ENCODE peak calls at places on chromosomes 13 and 19, in nine cellular contexts. One of them, this sample, is unnamed. For H3K4me1, the result is how much of the 10 kb centered on the place peaks cover.

GRCh38 chr13:87777395-87777794 is 106.2 kb downstream of the SLITRK5 start:
- DNase-seq in thyroid gland: no peak
- DNase-seq in SK-N-SH: no peak
- DNase-seq in OCI-LY7: peak
- DNase-seq in transverse colon: no peak
- DNase-seq in mucosa of descending colon: no peak
- DNase-seq in iPS DF 6.9: peak
- DNase-seq in left lung: no peak
- DNase-seq in GM23338: peak
- DNase-seq in this sample: no peak

GRCh38 chr19:17863520-17864182 is 3.9 kb downstream of the RPL18A start:
- DNase-seq in left lung: no peak
- DNase-seq in SK-N-SH: peak
- DNase-seq in mucosa of descending colon: no peak
- DNase-seq in thyroid gland: peak
- DNase-seq in transverse colon: no peak
- DNase-seq in OCI-LY7: no peak
- DNase-seq in iPS DF 6.9: no peak
- DNase-seq in GM23338: no peak
- DNase-seq in this sample: no peak

GRCh38 chr13:46114599-46114998 is 9.8 kb upstream of the CPB2 start:
- DNase-seq in thyroid gland: no peak
- DNase-seq in GM23338: no peak
- DNase-seq in transverse colon: no peak
- DNase-seq in SK-N-SH: no peak
- DNase-seq in left lung: no peak
- DNase-seq in mucosa of descending colon: no peak
- DNase-seq in OCI-LY7: no peak
- DNase-seq in iPS DF 6.9: no peak
- DNase-seq in this sample: no peak

GRCh38 chr19:6811906-6812305 is 39.4 kb downstream of the VAV1 start:
- DNase-seq in OCI-LY7: peak
- DNase-seq in mucosa of descending colon: no peak
- DNase-seq in transverse colon: no peak
- DNase-seq in GM23338: peak
- DNase-seq in iPS DF 6.9: no peak
- DNase-seq in SK-N-SH: peak
- DNase-seq in left lung: no peak
- DNase-seq in thyroid gland: no peak
- DNase-seq in this sample: no peak

GRCh38 chr13:41039746-41040145 is 20.6 kb upstream of the ELF1 start:
- DNase-seq in mucosa of descending colon: no peak
- DNase-seq in SK-N-SH: no peak
- DNase-seq in transverse colon: no peak
- DNase-seq in GM23338: no peak
- DNase-seq in left lung: no peak
- DNase-seq in iPS DF 6.9: no peak
- DNase-seq in thyroid gland: no peak
- DNase-seq in OCI-LY7: no peak
- DNase-seq in this sample: no peak

GRCh38 chr19:52120286-52120685 is 19.5 kb downstream of the ZNF616 start:
- DNase-seq in SK-N-SH: no peak
- DNase-seq in iPS DF 6.9: no peak
- DNase-seq in left lung: no peak
- DNase-seq in transverse colon: no peak
- DNase-seq in GM23338: no peak
- DNase-seq in thyroid gland: no peak
- DNase-seq in OCI-LY7: no peak
- DNase-seq in mucosa of descending colon: no peak
- DNase-seq in this sample: no peak

GRCh38 chr19:8609210-8610040 is 1.1 kb downstream of the ADAMTS10 start:
- DNase-seq in iPS DF 6.9: no peak
- DNase-seq in thyroid gland: peak
- DNase-seq in OCI-LY7: no peak
- DNase-seq in left lung: peak
- DNase-seq in SK-N-SH: peak
- DNase-seq in mucosa of descending colon: peak
- DNase-seq in GM23338: peak
- DNase-seq in transverse colon: peak
- DNase-seq in this sample: no peak

GRCh38 chr19:37342753-37343152 is 28.1 kb upstream of the ZNF527 start:
- DNase-seq in left lung: no peak
- DNase-seq in thyroid gland: no peak
- DNase-seq in transverse colon: no peak
- DNase-seq in iPS DF 6.9: no peak
- DNase-seq in OCI-LY7: no peak
- DNase-seq in mucosa of descending colon: no peak
- DNase-seq in SK-N-SH: no peak
- DNase-seq in GM23338: no peak
- DNase-seq in this sample: no peak

GRCh38 chr13:98892821-98893220 is 85.0 kb downstream of the DOCK9 start:
- DNase-seq in mucosa of descending colon: no peak
- DNase-seq in GM23338: peak
- DNase-seq in transverse colon: no peak
- DNase-seq in left lung: no peak
- DNase-seq in OCI-LY7: peak
- DNase-seq in thyroid gland: no peak
- DNase-seq in SK-N-SH: no peak
- DNase-seq in iPS DF 6.9: no peak
- DNase-seq in this sample: no peak

GRCh38 chr13:48571121-48571901 is 38.4 kb upstream of the RCBTB2 start:
- DNase-seq in GM23338: no peak
- DNase-seq in iPS DF 6.9: no peak
- DNase-seq in thyroid gland: peak
- DNase-seq in left lung: no peak
- DNase-seq in OCI-LY7: peak
- DNase-seq in transverse colon: no peak
- DNase-seq in mucosa of descending colon: no peak
- DNase-seq in SK-N-SH: no peak
- DNase-seq in this sample: no peak

GRCh38 chr13:101170306-101170705 is 246.0 kb downstream of the NALCN start:
- DNase-seq in transverse colon: no peak
- DNase-seq in mucosa of descending colon: no peak
- DNase-seq in left lung: no peak
- DNase-seq in GM23338: no peak
- DNase-seq in OCI-LY7: no peak
- DNase-seq in iPS DF 6.9: no peak
- DNase-seq in SK-N-SH: no peak
- DNase-seq in thyroid gland: no peak
- DNase-seq in this sample: no peak

GRCh38 chr13:101487046-101487830 is 34.8 kb downstream of the ITGBL1 start:
- DNase-seq in mucosa of descending colon: no peak
- DNase-seq in SK-N-SH: no peak
- DNase-seq in transverse colon: no peak
- DNase-seq in thyroid gland: no peak
- DNase-seq in OCI-LY7: no peak
- DNase-seq in left lung: no peak
- DNase-seq in iPS DF 6.9: no peak
- DNase-seq in GM23338: no peak
- DNase-seq in this sample: no peak

GRCh38 chr19:56637976-56638555 is 4.9 kb upstream of the SMIM17 start:
- DNase-seq in GM23338: peak
- DNase-seq in thyroid gland: peak
- DNase-seq in left lung: no peak
- DNase-seq in transverse colon: no peak
- DNase-seq in OCI-LY7: peak
- DNase-seq in mucosa of descending colon: peak
- DNase-seq in iPS DF 6.9: peak
- DNase-seq in SK-N-SH: no peak
- DNase-seq in this sample: peak

GRCh38 chr13:75512253-75512652 is 25.4 kb downstream of the COMMD6 start:
- DNase-seq in iPS DF 6.9: no peak
- DNase-seq in mucosa of descending colon: no peak
- DNase-seq in thyroid gland: no peak
- DNase-seq in OCI-LY7: no peak
- DNase-seq in SK-N-SH: no peak
- DNase-seq in left lung: no peak
- DNase-seq in transverse colon: no peak
- DNase-seq in GM23338: no peak
- DNase-seq in this sample: no peak

GRCh38 chr13:83449666-83450395 is 432.4 kb downstream of the SLITRK1 start:
- DNase-seq in OCI-LY7: no peak
- DNase-seq in iPS DF 6.9: no peak
- DNase-seq in mucosa of descending colon: no peak
- DNase-seq in thyroid gland: no peak
- DNase-seq in transverse colon: no peak
- DNase-seq in GM23338: peak
- DNase-seq in SK-N-SH: no peak
- DNase-seq in left lung: no peak
- DNase-seq in this sample: no peak

GRCh38 chr19:12785431-12786011 is 5.8 kb upstream of the JUNB start:
- DNase-seq in thyroid gland: peak
- DNase-seq in transverse colon: peak
- DNase-seq in mucosa of descending colon: peak
- DNase-seq in left lung: no peak
- DNase-seq in OCI-LY7: no peak
- DNase-seq in iPS DF 6.9: no peak
- DNase-seq in GM23338: no peak
- DNase-seq in SK-N-SH: no peak
- DNase-seq in this sample: no peak
- H3K4me1 ChIP-seq in thyroid gland: half or more
- H3K4me1 ChIP-seq in transverse colon: half or more
- H3K4me1 ChIP-seq in mucosa of descending colon: half or more
- H3K4me1 ChIP-seq in left lung: half or more
- H3K4me1 ChIP-seq in OCI-LY7: half or more
- H3K4me1 ChIP-seq in iPS DF 6.9: under half
- H3K4me1 ChIP-seq in GM23338: under half
- H3K4me1 ChIP-seq in SK-N-SH: under half
- H3K4me1 ChIP-seq in this sample: under half

GRCh38 chr19:42311612-42312160 is 1.4 kb upstream of the TMEM145 start:
- DNase-seq in left lung: no peak
- DNase-seq in thyroid gland: no peak
- DNase-seq in SK-N-SH: peak
- DNase-seq in GM23338: peak
- DNase-seq in iPS DF 6.9: no peak
- DNase-seq in mucosa of descending colon: no peak
- DNase-seq in OCI-LY7: no peak
- DNase-seq in transverse colon: no peak
- DNase-seq in this sample: no peak

GRCh38 chr19:42313840-42314755 is 989 bp downstream of the TMEM145 start:
- DNase-seq in transverse colon: no peak
- DNase-seq in OCI-LY7: no peak
- DNase-seq in SK-N-SH: peak
- DNase-seq in left lung: no peak
- DNase-seq in GM23338: no peak
- DNase-seq in iPS DF 6.9: no peak
- DNase-seq in mucosa of descending colon: no peak
- DNase-seq in thyroid gland: no peak
- DNase-seq in this sample: no peak

GRCh38 chr19:42312370-42312769 is 739 bp upstream of the TMEM145 start:
- DNase-seq in mucosa of descending colon: no peak
- DNase-seq in iPS DF 6.9: no peak
- DNase-seq in transverse colon: no peak
- DNase-seq in OCI-LY7: no peak
- DNase-seq in GM23338: no peak
- DNase-seq in thyroid gland: no peak
- DNase-seq in SK-N-SH: no peak
- DNase-seq in left lung: no peak
- DNase-seq in this sample: no peak

GRCh38 chr19:42315024-42315423 is 1.9 kb downstream of the TMEM145 start:
- DNase-seq in left lung: no peak
- DNase-seq in thyroid gland: no peak
- DNase-seq in OCI-LY7: no peak
- DNase-seq in iPS DF 6.9: no peak
- DNase-seq in transverse colon: no peak
- DNase-seq in SK-N-SH: no peak
- DNase-seq in GM23338: no peak
- DNase-seq in mucosa of descending colon: no peak
- DNase-seq in this sample: no peak

DNA sequence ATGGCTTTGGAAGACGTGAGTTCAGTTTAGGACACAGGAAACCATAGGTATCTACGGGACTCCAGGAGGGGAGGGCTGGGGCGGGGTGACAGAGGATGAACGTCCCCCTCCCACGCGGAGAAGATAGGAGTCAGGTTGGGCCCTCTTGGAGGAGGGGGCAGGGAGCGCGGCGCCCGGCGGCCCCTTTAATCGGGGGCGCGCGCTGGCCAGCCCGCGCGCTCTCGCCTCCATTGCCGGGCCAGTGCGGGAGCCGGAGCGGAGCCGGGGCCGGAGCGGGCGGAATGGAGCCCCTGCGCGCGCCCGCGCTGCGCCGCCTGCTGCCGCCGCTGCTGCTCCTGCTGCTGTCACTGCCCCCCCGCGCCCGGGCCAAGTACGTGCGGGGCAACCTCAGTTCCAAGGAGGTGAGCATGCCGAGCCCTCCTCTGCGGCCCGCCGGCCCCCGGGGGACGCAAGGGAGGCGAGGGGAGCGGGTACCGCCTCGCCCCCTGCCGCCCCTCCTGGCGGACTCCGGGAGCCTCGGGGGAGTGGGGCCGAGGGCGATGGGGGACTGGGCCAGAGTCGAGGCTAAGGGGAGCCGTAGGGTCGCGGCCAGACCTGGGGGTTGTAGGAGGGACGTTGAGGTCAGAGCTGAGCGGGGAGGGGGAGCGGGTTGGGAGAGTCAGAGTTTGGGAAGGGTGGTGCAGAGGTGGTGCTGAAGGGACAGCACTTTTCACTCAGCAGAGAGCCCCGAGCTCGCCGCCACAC is at the start of gene TMEM145:
- DNase-seq in left lung: no peak
- DNase-seq in SK-N-SH: peak
- DNase-seq in transverse colon: peak
- DNase-seq in GM23338: peak
- DNase-seq in iPS DF 6.9: no peak
- DNase-seq in mucosa of descending colon: peak
- DNase-seq in thyroid gland: peak
- DNase-seq in OCI-LY7: peak
- DNase-seq in this sample: no peak
- H3K4me3 ChIP-seq in left lung: peak
- H3K4me3 ChIP-seq in SK-N-SH: peak
- H3K4me3 ChIP-seq in transverse colon: peak
- H3K4me3 ChIP-seq in GM23338: peak
- H3K4me3 ChIP-seq in iPS DF 6.9: peak
- H3K4me3 ChIP-seq in mucosa of descending colon: no peak
- H3K4me3 ChIP-seq in thyroid gland: peak
- H3K4me3 ChIP-seq in OCI-LY7: peak
- H3K4me3 ChIP-seq in this sample: peak

GRCh38 chr13:112954488-112955270 is 14.3 kb upstream of the MCF2L start:
- DNase-seq in left lung: no peak
- DNase-seq in transverse colon: peak
- DNase-seq in GM23338: no peak
- DNase-seq in SK-N-SH: no peak
- DNase-seq in thyroid gland: no peak
- DNase-seq in iPS DF 6.9: no peak
- DNase-seq in mucosa of descending colon: no peak
- DNase-seq in OCI-LY7: no peak
- DNase-seq in this sample: no peak
- H3K4me1 ChIP-seq in left lung: under half
- H3K4me1 ChIP-seq in transverse colon: under half
- H3K4me1 ChIP-seq in GM23338: under half
- H3K4me1 ChIP-seq in SK-N-SH: under half
- H3K4me1 ChIP-seq in thyroid gland: under half
- H3K4me1 ChIP-seq in iPS DF 6.9: under half
- H3K4me1 ChIP-seq in mucosa of descending colon: under half
- H3K4me1 ChIP-seq in OCI-LY7: under half
- H3K4me1 ChIP-seq in this sample: under half

DNA sequence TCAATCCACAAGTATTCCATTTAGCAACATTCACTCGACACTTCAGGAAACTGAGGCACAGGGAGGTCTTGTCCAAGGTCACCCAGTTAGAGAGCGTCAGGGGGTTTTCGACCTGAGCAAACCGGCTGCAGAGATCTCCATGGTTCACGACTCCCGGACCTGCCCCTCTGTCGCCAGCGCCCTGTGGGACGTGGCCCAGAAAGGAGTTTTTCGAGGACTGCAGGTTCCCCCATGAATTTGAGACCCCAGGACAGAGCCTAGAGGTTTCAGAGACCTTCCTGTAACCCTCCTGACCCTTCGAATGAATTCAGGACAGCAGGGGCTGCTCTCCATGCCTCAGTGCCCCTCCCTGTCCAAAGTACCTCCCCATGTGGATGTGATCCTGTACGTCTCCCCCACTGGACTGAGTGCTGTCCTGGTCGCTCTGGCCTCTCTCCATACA is 22.6 kb upstream of the SEMA6B start:
- DNase-seq in thyroid gland: no peak
- DNase-seq in GM23338: peak
- DNase-seq in iPS DF 6.9: no peak
- DNase-seq in left lung: no peak
- DNase-seq in mucosa of descending colon: no peak
- DNase-seq in OCI-LY7: no peak
- DNase-seq in transverse colon: no peak
- DNase-seq in SK-N-SH: peak
- DNase-seq in this sample: no peak
- H3K4me3 ChIP-seq in thyroid gland: no peak
- H3K4me3 ChIP-seq in GM23338: peak
- H3K4me3 ChIP-seq in iPS DF 6.9: no peak
- H3K4me3 ChIP-seq in left lung: no peak
- H3K4me3 ChIP-seq in mucosa of descending colon: no peak
- H3K4me3 ChIP-seq in OCI-LY7: no peak
- H3K4me3 ChIP-seq in transverse colon: no peak
- H3K4me3 ChIP-seq in SK-N-SH: no peak
- H3K4me3 ChIP-seq in this sample: no peak

This sample was measured in breast epithelium.